ENCODE peak calls at places on chromosomes 7 and 10, in four cellular contexts. A is GM12878, F is K562, N is HepG2. U is an unnamed sample.
A peak's percentile ranks its signal among the peaks of the same experiment; 100 is the strongest.

GRCh38 chr10:52741851-52742250 is 30.7 kb downstream of the MBL2 start:
- DNase-seq in A (no peak), F (no peak), N (no peak), U (no peak)

GRCh38 chr10:44397476-44398225 is 12.8 kb upstream of the CXCL12 start:
- DNase-seq in A (no peak), F (no peak), N (no peak), U (no peak)

GRCh38 chr10:120598377-120598776 is 141.3 kb downstream of the PLPP4 start:
- DNase-seq in A (no peak), F (no peak), N (no peak), U (no peak)

GRCh38 chr7:111887734-111888133 is 318.5 kb downstream of the DOCK4 start:
- DNase-seq in A (no peak), F (no peak), N (no peak), U (no peak)

GRCh38 chr7:51647931-51648351 is 331.3 kb upstream of the COBL start:
- DNase-seq in A (no peak), F (no peak), N (peak; percentile 49), U (peak; percentile 11)

GRCh38 chr7:149704507-149704906 is 68.9 kb downstream of the ZNF467 start:
- DNase-seq in A (no peak), F (no peak), N (no peak), U (no peak)

GRCh38 chr7:7670490-7670889 is 29.9 kb downstream of the UMAD1 start:
- DNase-seq in A (no peak), F (no peak), N (no peak), U (no peak)

GRCh38 chr7:74311305-74311744 is 22.1 kb downstream of the CLIP2 start:
- DNase-seq in A (no peak), F (no peak), N (no peak), U (no peak)

GRCh38 chr10:133242611-133243356 is 5.1 kb downstream of the VENTX start:
- DNase-seq in A (no peak), F (no peak), N (no peak), U (no peak)

GRCh38 chr10:18216482-18216881 is 76.3 kb downstream of the CACNB2 start:
- DNase-seq in A (no peak), F (no peak), N (peak; percentile 3), U (peak; percentile 19)

GRCh38 chr10:106789623-106790022 is 374.9 kb downstream of the SORCS1 start:
- DNase-seq in A (no peak), F (no peak), N (no peak), U (no peak)

GRCh38 chr7:37916673-37917660 is at the start of gene SFRP4:
- DNase-seq in A (no peak), F (peak; percentile 28), N (peak; percentile 76), U (peak; percentile 84)

DNA sequence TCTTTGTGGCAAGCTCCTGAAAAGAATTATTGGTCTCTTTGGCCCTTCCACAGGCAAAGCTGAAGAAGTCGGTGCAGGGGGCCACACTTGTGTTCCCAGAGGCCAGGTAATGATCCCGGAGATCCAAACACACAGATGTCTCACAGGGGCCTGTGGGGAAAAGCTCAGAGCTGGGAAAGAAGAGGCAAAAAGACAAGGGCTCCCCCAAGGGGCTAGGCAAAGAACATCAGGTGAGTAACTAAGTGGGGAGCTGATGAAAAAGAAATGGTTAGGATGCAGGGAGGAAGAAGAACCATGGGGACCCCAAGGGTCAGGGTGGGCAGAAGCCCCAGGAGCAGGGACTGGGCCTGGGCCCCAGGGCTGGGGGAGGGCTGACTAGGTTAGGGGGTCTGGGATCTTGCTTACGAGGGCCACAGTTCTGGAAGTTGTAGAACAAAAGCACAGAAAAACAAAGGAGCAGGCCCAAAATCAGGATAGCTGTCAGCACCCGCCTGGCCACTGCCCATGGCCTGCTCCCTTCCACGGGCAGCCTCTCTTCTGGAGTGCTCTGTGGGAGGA is 1.1 kb downstream of the KEL start:
- DNase-seq in A (no peak), F (peak; percentile 71), N (no peak), U (peak; percentile 20)
- TF ChIP-seq CREB1 in A (no peak), F (no peak), N (no peak), U (no peak)

DNA sequence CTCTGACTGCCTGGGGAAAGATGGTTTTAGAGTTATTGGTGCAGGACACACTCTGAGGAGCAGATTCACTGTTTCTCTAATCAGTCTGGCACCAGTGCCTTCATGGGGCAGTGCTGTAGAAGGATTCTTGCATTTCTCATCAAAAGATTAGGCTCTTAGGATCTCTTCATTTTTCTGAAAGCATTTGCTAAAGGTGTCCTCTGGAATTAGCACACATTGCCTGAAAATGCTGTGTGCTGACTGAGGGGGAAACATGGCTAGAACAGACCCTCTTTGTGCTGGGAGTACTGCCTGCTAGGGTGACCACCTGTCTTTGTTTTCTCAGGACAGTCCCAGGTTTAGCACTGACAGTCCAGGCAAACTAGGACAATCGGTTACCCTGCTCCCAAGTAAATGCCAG is 301.0 kb downstream of the PTEN start:
- DNase-seq in A (no peak), F (no peak), N (no peak), U (no peak)
- TF ChIP-seq JUNB in A (no peak), F (no peak), N (no peak), U (no peak)

GRCh38 chr7:147245274-147245673 is 1128.7 kb downstream of the CNTNAP2 start:
- DNase-seq in A (no peak), F (peak; percentile 56), N (peak; percentile 9), U (peak; percentile 71)
- TF ChIP-seq CREB1 in A (no peak), F (no peak), N (no peak), U (no peak)

GRCh38 chr10:26697922-26698608 is 564 bp downstream of the PDSS1 start:
- DNase-seq in A (no peak), F (no peak), N (no peak), U (peak; percentile 10)

GRCh38 chr10:26698909-26699308 is 1.4 kb downstream of the PDSS1 start:
- DNase-seq in A (no peak), F (no peak), N (no peak), U (no peak)

GRCh38 chr10:26697163-26697921 is at the start of gene PDSS1:
- DNase-seq in A (peak; percentile 16), F (peak; percentile 85), N (peak; percentile 46), U (peak; percentile 81)

GRCh38 chr10:26699631-26700030 is 2.1 kb downstream of the PDSS1 start:
- DNase-seq in A (no peak), F (no peak), N (no peak), U (no peak)

DNA sequence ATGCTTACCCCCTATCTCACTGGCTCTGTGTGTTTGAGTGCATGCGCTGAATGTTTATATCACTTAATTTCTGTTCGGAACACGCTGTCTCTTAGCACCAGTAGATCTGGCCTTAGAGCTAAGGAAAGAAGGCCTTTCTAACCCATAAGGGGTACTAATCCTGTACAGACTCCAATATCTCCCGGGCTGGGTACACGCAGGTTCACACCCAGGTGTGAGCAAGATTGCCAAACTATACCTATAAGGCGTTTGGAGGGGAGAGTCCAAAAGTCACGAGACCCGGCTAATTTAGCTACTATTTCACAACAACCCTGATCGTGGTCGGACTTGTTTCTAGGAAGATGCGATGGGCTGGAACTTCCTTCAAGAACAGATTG is 727 bp upstream of the PDSS1 start:
- DNase-seq in A (peak; percentile 16), F (no peak), N (no peak), U (no peak)
- TF ChIP-seq JUNB in A (no peak), F (no peak), N (no peak), U (no peak)

GRCh38 chr7:157405914-157406810 is 69.4 kb downstream of the DNAJB6 start:
- DNase-seq in A (no peak), F (no peak), N (no peak), U (no peak)

GRCh38 chr7:157408258-157409101 is 71.7 kb downstream of the DNAJB6 start:
- DNase-seq in A (no peak), F (no peak), N (no peak), U (no peak)

GRCh38 chr7:157407512-157408257 is 70.9 kb downstream of the DNAJB6 start:
- DNase-seq in A (no peak), F (no peak), N (no peak), U (no peak)

GRCh38 chr7:157405501-157405900 is 68.7 kb downstream of the DNAJB6 start:
- DNase-seq in A (no peak), F (no peak), N (no peak), U (no peak)

DNA sequence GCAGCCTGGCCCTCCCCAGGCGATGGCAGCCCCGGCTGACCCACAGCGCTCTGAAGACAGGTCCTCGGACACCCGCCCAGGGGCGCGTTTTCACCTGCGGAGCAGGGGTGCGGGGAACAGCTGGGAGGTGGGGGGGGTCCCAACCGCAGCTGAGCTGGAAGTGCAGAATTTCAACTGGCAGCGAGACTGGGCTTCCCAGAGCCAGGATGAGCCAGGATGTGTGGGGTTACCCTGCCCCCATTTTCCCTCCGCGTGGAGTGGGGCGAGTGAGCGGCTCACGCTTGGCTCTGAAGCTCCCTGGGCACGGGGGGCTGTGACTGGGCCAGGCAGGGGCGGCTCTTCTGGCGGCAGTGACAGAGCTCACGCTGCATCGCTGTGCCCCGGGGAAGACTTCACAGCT is 70.2 kb downstream of the DNAJB6 start:
- DNase-seq in A (no peak), F (no peak), N (no peak), U (no peak)
- TF ChIP-seq CREB1 in A (no peak), F (no peak), N (no peak), U (no peak)

GRCh38 chr10:29772403-29772802 is 137.6 kb upstream of the SVIL start:
- DNase-seq in A (no peak), F (no peak), N (no peak), U (no peak)

GRCh38 chr10:29774475-29774874 is 139.7 kb upstream of the SVIL start:
- DNase-seq in A (no peak), F (no peak), N (no peak), U (no peak)

GRCh38 chr10:29776246-29776645 is 141.5 kb upstream of the SVIL start:
- DNase-seq in A (no peak), F (no peak), N (no peak), U (no peak)

GRCh38 chr10:29771376-29771775 is 136.6 kb upstream of the SVIL start:
- DNase-seq in A (no peak), F (no peak), N (no peak), U (no peak)

GRCh38 chr10:29773675-29774091 is 138.9 kb upstream of the SVIL start:
- DNase-seq in A (no peak), F (no peak), N (no peak), U (no peak)
- TF ChIP-seq JUNB in A (no peak), F (no peak), N (no peak), U (no peak)

U was measured in GM23338.